ENCODE peak calls at places on chromosomes 5 and 9, in eight cellular contexts. U, K, O, Y, Z, B, P and F are unnamed samples.
A peak's percentile ranks its signal among the peaks of the same experiment; 100 is the strongest.

GRCh38 chr5:13643196-13643595 is 301.3 kb downstream of the DNAH5 start:
- DNase-seq in U (no peak), K (no peak), O (no peak), Y (no peak), Z (no peak), B (no peak), P (no peak), F (no peak)

GRCh38 chr5:58666598-58667595 is 84.0 kb downstream of the RAB3C start:
- DNase-seq in U (no peak), K (no peak), O (no peak), Y (no peak), Z (no peak), B (no peak), P (no peak), F (no peak)

GRCh38 chr5:68958428-68958827 is 135.4 kb upstream of the SLC30A5 start:
- DNase-seq in U (no peak), K (no peak), O (no peak), Y (no peak), Z (no peak), B (no peak), P (no peak), F (no peak)

GRCh38 chr5:93755716-93756115 is 14.3 kb upstream of the POU5F2 start:
- DNase-seq in U (no peak), K (no peak), O (no peak), Y (no peak), Z (no peak), B (no peak), P (no peak), F (no peak)

GRCh38 chr5:158660726-158661125 is 439.0 kb downstream of the EBF1 start:
- DNase-seq in U (no peak), K (no peak), O (no peak), Y (peak; percentile 25), Z (no peak), B (no peak), P (no peak), F (no peak)

GRCh38 chr5:10904862-10905432 is 143.9 kb upstream of the DAP start:
- DNase-seq in U (no peak), K (no peak), O (no peak), Y (no peak), Z (no peak), B (no peak), P (no peak), F (no peak)

GRCh38 chr9:1619915-1620705 is 395.0 kb upstream of the SMARCA2 start:
- DNase-seq in U (peak; percentile 2), K (no peak), O (no peak), Y (peak; percentile 3), Z (no peak), B (no peak), P (no peak), F (no peak)

GRCh38 chr9:129834489-129835127 is 467 bp downstream of the C9orf78 start:
- DNase-seq in U (no peak), K (no peak), O (peak; percentile 54), Y (no peak), Z (peak; percentile 48), B (peak; percentile 33), P (peak; percentile 65), F (no peak)

GRCh38 chr5:77101298-77101697 is 14.2 kb upstream of the ZBED3 start:
- DNase-seq in U (no peak), K (no peak), O (no peak), Y (peak; percentile 57), Z (no peak), B (no peak), P (no peak), F (no peak)

GRCh38 chr5:179112469-179113142 is 52.4 kb downstream of the ZNF354C start:
- DNase-seq in U (no peak), K (no peak), O (no peak), Y (no peak), Z (no peak), B (no peak), P (no peak), F (no peak)

GRCh38 chr9:95907794-95908193 is 32.3 kb downstream of the ERCC6L2 start:
- DNase-seq in U (no peak), K (no peak), O (no peak), Y (no peak), Z (no peak), B (no peak), P (no peak), F (no peak)

GRCh38 chr9:97176206-97176605 is 131.3 kb upstream of the CCDC180 start:
- DNase-seq in U (peak; percentile 82), K (no peak), O (no peak), Y (peak; percentile 0), Z (no peak), B (no peak), P (no peak), F (no peak)

GRCh38 chr5:135340568-135340967 is 58.5 kb downstream of the MACROH2A1 start:
- DNase-seq in U (no peak), K (no peak), O (no peak), Y (no peak), Z (no peak), B (no peak), P (no peak), F (no peak)

GRCh38 chr9:130444565-130445221 is at the start of gene ASS1:
- DNase-seq in U (peak; percentile 38), K (peak; percentile 86), O (peak; percentile 66), Y (no peak), Z (peak; percentile 41), B (peak; percentile 13), P (no peak), F (peak; percentile 79)

GRCh38 chr9:89868100-89868499 is 263.3 kb downstream of the GADD45G start:
- DNase-seq in U (no peak), K (no peak), O (no peak), Y (no peak), Z (no peak), B (no peak), P (no peak), F (no peak)

GRCh38 chr5:42951847-42952411 is 88.2 kb downstream of the ANXA2R start:
- DNase-seq in U (no peak), K (peak; percentile 63), O (peak; percentile 79), Y (peak; percentile 53), Z (peak; percentile 56), B (no peak), P (peak; percentile 71), F (no peak)

GRCh38 chr9:20728493-20729220 is 44.6 kb downstream of the FOCAD start:
- DNase-seq in U (peak; percentile 12), K (no peak), O (no peak), Y (peak; percentile 82), Z (no peak), B (no peak), P (no peak), F (no peak)

GRCh38 chr9:91334053-91334452 is 27.7 kb downstream of the AUH start:
- DNase-seq in U (no peak), K (no peak), O (no peak), Y (peak; percentile 8), Z (no peak), B (no peak), P (no peak), F (no peak)

GRCh38 chr9:85884236-85884635 is 56.7 kb upstream of the NAA35 start:
- DNase-seq in U (no peak), K (no peak), O (no peak), Y (peak; percentile 26), Z (no peak), B (no peak), P (no peak), F (no peak)

GRCh38 chr5:143913008-143913752 is 101.2 kb downstream of the HMHB1 start:
- DNase-seq in U (no peak), K (no peak), O (no peak), Y (peak; percentile 89), Z (no peak), B (no peak), P (no peak), F (no peak)

GRCh38 chr5:175706499-175706898 is 48.6 kb downstream of the HRH2 start:
- DNase-seq in U (no peak), K (no peak), O (no peak), Y (no peak), Z (no peak), B (no peak), P (no peak), F (no peak)

GRCh38 chr5:78803386-78803785 is 154.8 kb upstream of the LHFPL2 start:
- DNase-seq in U (no peak), K (peak; percentile 88), O (no peak), Y (no peak), Z (no peak), B (no peak), P (no peak), F (peak; percentile 80)

GRCh38 chr5:65861830-65862241 is 64.5 kb upstream of the ERBIN start:
- DNase-seq in U (no peak), K (no peak), O (no peak), Y (peak; percentile 90), Z (no peak), B (no peak), P (no peak), F (no peak)

GRCh38 chr5:133366966-133367365 is 245.4 kb downstream of the FSTL4 start:
- DNase-seq in U (no peak), K (no peak), O (no peak), Y (no peak), Z (no peak), B (no peak), P (no peak), F (no peak)

GRCh38 chr5:31823477-31823876 is 184.5 kb downstream of the PDZD2 start:
- DNase-seq in U (no peak), K (no peak), O (no peak), Y (no peak), Z (no peak), B (no peak), P (no peak), F (no peak)

GRCh38 chr5:21159526-21160059 is 1171.6 kb upstream of the CDH18 start:
- DNase-seq in U (no peak), K (no peak), O (no peak), Y (peak; percentile 39), Z (no peak), B (no peak), P (no peak), F (no peak)

GRCh38 chr5:138033275-138033808 is 463 bp upstream of the FAM13B start:
- DNase-seq in U (peak; percentile 1), K (no peak), O (no peak), Y (peak; percentile 5), Z (no peak), B (no peak), P (peak; percentile 47), F (no peak)

GRCh38 chr5:31106259-31106658 is 87.2 kb upstream of the CDH6 start:
- DNase-seq in U (no peak), K (no peak), O (no peak), Y (peak; percentile 6), Z (no peak), B (no peak), P (no peak), F (no peak)

GRCh38 chr5:98424681-98425454 is 348.6 kb upstream of the RGMB start:
- DNase-seq in U (no peak), K (no peak), O (no peak), Y (no peak), Z (no peak), B (no peak), P (no peak), F (no peak)

GRCh38 chr9:15136646-15137045 is 170.4 kb downstream of the TTC39B start:
- DNase-seq in U (no peak), K (no peak), O (no peak), Y (peak; percentile 59), Z (no peak), B (no peak), P (no peak), F (no peak)